ENCODE peak calls at places on chromosomes 11 and 22, in five cellular contexts. Q is EH, C is WERI-Rb-1, E is epithelial cell of esophagus, F is lung. L is an unnamed sample.

GRCh38 chr22:23163665-23164064 is 16.6 kb upstream of the BCR start:
- DNase-seq in Q (no peak), F (no peak), C (no peak), E (no peak), L (no peak)

GRCh38 chr11:30411383-30411782 is 88.5 kb downstream of the ARL14EP start:
- DNase-seq in C (no peak), E (no peak), F (no peak), Q (no peak), L (no peak)

GRCh38 chr22:20039683-20040325 is 18.9 kb downstream of the TANGO2 start:
- DNase-seq in F (no peak), Q (no peak), C (no peak), E (no peak), L (no peak)

GRCh38 chr11:69943066-69943465 is 123.8 kb upstream of the FGF3 start:
- DNase-seq in E (peak), Q (peak), F (no peak), C (no peak), L (no peak)

GRCh38 chr11:121282376-121282775 is 10.2 kb upstream of the SC5D start:
- DNase-seq in Q (no peak), E (peak), F (no peak), C (no peak), L (no peak)

GRCh38 chr11:122817121-122817520 is 21.2 kb upstream of the CRTAM start:
- DNase-seq in F (no peak), Q (no peak), E (peak), C (no peak), L (peak)

GRCh38 chr11:13448876-13449275 is 14.1 kb downstream of the BTBD10 start:
- DNase-seq in C (no peak), E (no peak), F (no peak), Q (peak), L (no peak)

GRCh38 chr11:68314886-68315580 is 2.6 kb downstream of the LRP5 start:
- DNase-seq in Q (peak), F (no peak), C (no peak), E (peak), L (no peak)

GRCh38 chr22:28112548-28113043 is 193.5 kb upstream of the PITPNB start:
- DNase-seq in Q (peak), C (peak), F (peak), E (peak), L (no peak)

GRCh38 chr11:120354068-120354467 is 17.9 kb downstream of the ARHGEF12 start:
- DNase-seq in F (no peak), E (no peak), Q (peak), C (no peak), L (no peak)

GRCh38 chr11:13012037-13012693 is 3.0 kb downstream of the RASSF10 start:
- DNase-seq in Q (no peak), F (no peak), C (no peak), E (peak), L (no peak)

L was measured in NCI-H1048.